ENCODE peak calls at places on chromosomes 4 and X, in four cellular contexts. V is neural progenitor cell, M is tibial nerve, Q is upper lobe of left lung. F is an unnamed sample.

GRCh38 chr4:151527699-151528098 is 118.7 kb downstream of the FHIP1A start:
- DNase-seq in V (no peak), Q (no peak), M (no peak), F (no peak)

GRCh38 chr4:150173854-150174398 is 95.7 kb downstream of the DCLK2 start:
- DNase-seq in V (no peak), Q (no peak), M (no peak), F (no peak)

GRCh38 chrX:123756320-123756719 is 23.5 kb upstream of the THOC2 start:
- DNase-seq in Q (no peak), M (no peak), V (no peak), F (no peak)

GRCh38 chr4:168501407-168501806 is 4.6 kb downstream of the PALLD start:
- DNase-seq in Q (no peak), V (no peak), M (no peak), F (no peak)

GRCh38 chr4:4320528-4320927 is 30.5 kb downstream of the ZBTB49 start:
- DNase-seq in Q (no peak), V (no peak), M (no peak), F (no peak)

GRCh38 chr4:121789960-121790829 is 10.9 kb upstream of the EXOSC9 start:
- DNase-seq in M (no peak), Q (no peak), V (no peak), F (no peak)

GRCh38 chr4:109171098-109171497 is 131.4 kb downstream of the COL25A1 start:
- DNase-seq in V (no peak), M (no peak), Q (no peak), F (no peak)

GRCh38 chr4:5932021-5932553 is 39.2 kb upstream of the CRMP1 start:
- DNase-seq in Q (no peak), V (no peak), M (no peak), F (no peak)

GRCh38 chrX:150429577-150429976 is 66.5 kb downstream of the MAMLD1 start:
- DNase-seq in Q (no peak), V (no peak), M (no peak), F (peak; percentile 16)

GRCh38 chr4:82739292-82740190 is 59.1 kb downstream of the SCD5 start:
- DNase-seq in V (peak; percentile 84), M (peak; percentile 52), Q (peak; percentile 96), F (peak; percentile 41)

GRCh38 chr4:40143926-40144508 is 52.8 kb upstream of the RHOH start:
- DNase-seq in M (no peak), V (no peak), Q (no peak), F (no peak)

GRCh38 chrX:123487674-123488073 is 245.2 kb downstream of the THOC2 start:
- DNase-seq in M (no peak), Q (no peak), V (no peak), F (no peak)

GRCh38 chrX:132171478-132171877 is 43.7 kb upstream of the FRMD7 start:
- DNase-seq in Q (no peak), M (no peak), V (no peak), F (no peak)

GRCh38 chrX:9518896-9519295 is 54.0 kb downstream of the TBL1X start:
- DNase-seq in Q (no peak), V (no peak), M (no peak), F (no peak)

GRCh38 chr4:151418385-151418784 is 9.4 kb downstream of the FHIP1A start:
- DNase-seq in Q (no peak), V (no peak), M (no peak), F (no peak)

GRCh38 chr4:61201562-61202099 is 1.5 kb downstream of the ADGRL3 start:
- DNase-seq in Q (peak; percentile 77), M (no peak), V (peak; percentile 53), F (no peak)

GRCh38 chr4:26297219-26297618 is 23.6 kb upstream of the RBPJ start:
- DNase-seq in Q (no peak), V (no peak), M (no peak), F (no peak)

GRCh38 chrX:149527705-149528104 is 13.1 kb upstream of the EOLA1 start:
- DNase-seq in V (peak; percentile 11), Q (no peak), M (no peak), F (peak; percentile 37)

GRCh38 chr4:165464813-165465381 is 86.1 kb downstream of the CPE start:
- DNase-seq in V (peak; percentile 37), M (no peak), Q (no peak), F (peak; percentile 19)

GRCh38 chr4:143300860-143301259 is 35.8 kb upstream of the GAB1 start:
- DNase-seq in M (no peak), Q (no peak), V (no peak), F (no peak)

GRCh38 chr4:155796031-155796430 is 37.2 kb downstream of the GUCY1B1 start:
- DNase-seq in V (peak; percentile 30), M (no peak), Q (no peak), F (peak; percentile 28)

GRCh38 chrX:109911046-109911445 is 91.9 kb upstream of the TMEM164 start:
- DNase-seq in Q (no peak), M (no peak), V (no peak), F (no peak)

GRCh38 chr4:145293658-145294057 is 113.3 kb upstream of the OTUD4 start:
- DNase-seq in M (no peak), V (no peak), Q (no peak), F (no peak)

GRCh38 chrX:107823042-107823441 is 2.6 kb upstream of the MID2 start:
- DNase-seq in V (no peak), M (no peak), Q (no peak), F (no peak)

GRCh38 chr4:84938316-84938715 is 28.2 kb downstream of the WDFY3 start:
- DNase-seq in M (no peak), V (no peak), Q (no peak), F (no peak)

GRCh38 chrX:153684447-153685178 is 3.1 kb upstream of the SLC6A8 start:
- DNase-seq in V (peak; percentile 94), M (no peak), Q (peak; percentile 29), F (no peak)

GRCh38 chr4:147813107-147813773 is 81.4 kb downstream of the ARHGAP10 start:
- DNase-seq in V (no peak), M (no peak), Q (no peak), F (no peak)
- H3K4me3 ChIP-seq in V (no peak overlapping the region), M (no peak overlapping the region), Q (no peak overlapping the region), F (no peak overlapping the region)

GRCh38 chr4:128512161-128512560 is 224.5 kb upstream of the PGRMC2 start:
- DNase-seq in M (no peak), V (no peak), Q (no peak), F (no peak)

GRCh38 chr4:128513664-128514484 is 226.3 kb upstream of the PGRMC2 start:
- DNase-seq in Q (no peak), M (no peak), V (no peak), F (no peak)

GRCh38 chr4:128512767-128513322 is 225.2 kb upstream of the PGRMC2 start:
- DNase-seq in M (no peak), Q (no peak), V (no peak), F (no peak)

GRCh38 chr4:128516568-128516967 is 229.0 kb upstream of the PGRMC2 start:
- DNase-seq in Q (no peak), V (no peak), M (no peak), F (no peak)

DNA sequence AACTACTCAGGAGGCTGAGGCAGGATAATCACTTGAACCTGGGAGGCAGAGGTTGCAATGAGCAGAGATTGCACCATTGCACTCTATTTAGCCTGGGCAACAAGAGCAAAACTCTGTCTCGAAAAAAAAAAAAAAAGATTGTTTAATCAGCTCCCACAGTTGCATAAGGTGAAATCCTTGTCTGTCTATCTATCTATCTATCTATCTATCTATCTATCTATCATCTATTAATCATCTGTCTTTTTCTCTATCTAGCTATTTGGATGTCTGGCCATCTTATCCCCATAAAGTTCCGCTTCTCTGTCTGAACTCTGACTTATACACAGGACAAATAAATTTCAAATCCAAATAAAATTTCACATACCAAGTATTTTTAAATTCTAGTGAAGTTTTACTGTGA is 223.2 kb upstream of the PGRMC2 start:
- DNase-seq in V (no peak), Q (no peak), M (no peak), F (no peak)
- H3K4me3 ChIP-seq in V (no peak overlapping the region), Q (no peak overlapping the region), M (no peak overlapping the region), F (no peak overlapping the region)

GRCh38 chr4:118759481-118759880 is 74.3 kb downstream of the METTL14 start:
- DNase-seq in Q (no peak), V (no peak), M (no peak), F (no peak)

GRCh38 chr4:118758293-118758692 is 73.1 kb downstream of the METTL14 start:
- DNase-seq in Q (no peak), V (no peak), M (no peak), F (no peak)

GRCh38 chr4:118756429-118756828 is 71.2 kb downstream of the METTL14 start:
- DNase-seq in Q (no peak), M (no peak), V (no peak), F (no peak)

GRCh38 chr4:118756958-118757357 is 71.8 kb downstream of the METTL14 start:
- DNase-seq in M (no peak), V (no peak), Q (no peak), F (no peak)

DNA sequence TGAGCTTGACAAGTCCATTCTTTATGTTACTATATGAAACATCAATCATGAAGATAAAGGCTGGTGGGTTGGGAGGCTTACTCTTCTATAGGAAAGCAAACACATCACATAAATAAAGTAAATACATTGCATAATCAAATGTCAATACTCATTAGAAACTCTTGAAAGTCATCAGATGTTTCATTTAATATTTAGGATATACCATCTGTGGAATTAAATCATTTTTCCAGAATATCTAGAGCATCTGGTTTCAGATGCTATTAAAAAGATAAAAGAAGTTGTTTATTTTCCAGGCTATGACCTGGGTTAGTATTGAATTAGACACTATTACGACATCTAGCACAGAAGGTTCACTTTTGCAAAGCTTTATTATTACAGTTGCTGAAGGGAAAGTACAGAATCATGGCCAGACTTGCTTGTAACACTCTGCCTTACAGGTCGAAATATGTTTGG is 72.6 kb downstream of the METTL14 start:
- DNase-seq in V (no peak), M (no peak), Q (no peak), F (no peak)
- H3K4me3 ChIP-seq in V (no peak overlapping the region), M (no peak overlapping the region), Q (no peak overlapping the region), F (no peak overlapping the region)

DNA sequence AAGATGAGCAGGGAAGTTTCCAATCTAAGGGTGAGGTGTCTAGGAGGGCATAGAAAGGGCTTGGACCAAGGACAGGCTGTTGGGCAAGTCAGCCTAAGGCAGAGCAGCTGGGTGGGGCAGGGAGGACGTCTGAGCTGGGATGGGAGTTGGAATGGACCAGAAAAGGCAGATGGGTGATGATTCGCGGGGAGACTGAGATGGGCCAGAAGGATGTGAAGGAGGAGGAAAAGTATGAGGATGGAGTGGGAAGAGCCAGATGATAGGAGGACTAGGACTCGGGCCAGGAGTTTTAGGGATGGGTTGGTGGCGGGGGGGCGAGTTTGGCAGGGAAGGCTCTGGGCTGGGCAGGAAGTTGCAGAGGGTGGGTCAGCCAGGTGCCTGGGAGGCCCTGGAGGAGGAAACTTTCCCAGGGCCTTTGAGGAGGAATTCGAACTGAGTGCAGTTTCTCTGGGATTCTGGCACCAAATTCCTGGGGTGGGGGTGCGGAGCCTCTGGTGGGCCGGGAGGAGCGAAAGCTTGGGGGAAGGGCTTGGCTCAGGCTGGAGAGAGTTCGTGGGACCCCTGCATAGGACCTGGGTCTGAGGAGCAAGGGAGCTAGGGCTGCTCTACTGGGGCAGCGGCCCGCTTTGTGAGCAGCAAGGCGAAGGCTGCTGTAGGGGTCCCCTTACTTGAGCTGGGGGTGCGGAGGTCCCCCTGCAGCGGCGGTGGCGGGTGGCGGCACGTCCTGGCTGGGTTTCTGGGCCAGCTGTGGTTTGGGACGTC is 8.7 kb upstream of the TIMP1 start:
- DNase-seq in V (peak; percentile 84), Q (no peak), M (peak; percentile 34), F (no peak)
- H3K4me3 ChIP-seq in V (peak overlapping the region; percentile 50), Q (peak overlapping the region; percentile 24), M (peak overlapping the region; percentile 15), F (no peak overlapping the region)

DNA sequence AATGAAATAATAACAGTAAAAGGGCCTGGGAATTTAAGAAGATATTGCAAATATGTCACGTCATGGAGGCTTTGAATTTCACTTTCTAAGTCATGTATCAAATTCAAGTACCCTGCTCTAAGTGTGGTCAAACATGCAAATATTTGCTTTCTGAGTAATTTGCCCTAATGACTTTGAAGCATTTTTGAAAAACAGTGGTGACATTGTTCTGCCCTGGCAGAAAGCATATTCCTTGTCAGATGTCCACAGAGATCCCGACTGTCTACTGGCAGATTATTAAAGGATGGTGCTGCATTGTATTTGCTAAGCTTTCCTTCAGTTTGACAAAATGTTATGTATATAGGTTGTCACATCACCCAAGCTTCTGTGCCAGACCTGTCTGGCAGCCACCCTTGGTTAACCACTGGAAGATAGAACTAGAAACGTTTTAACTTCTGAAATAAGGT is 92.5 kb downstream of the ANK2 start:
- DNase-seq in Q (no peak), M (no peak), V (no peak), F (no peak)
- H3K4me3 ChIP-seq in Q (no peak overlapping the region), M (no peak overlapping the region), V (no peak overlapping the region), F (no peak overlapping the region)

F was measured in Jurkat, Clone E6-1.